ENCODE peak calls at places on chromosomes 12 and 14, in five cellular contexts. D is MM.1S, N is body of pancreas, G is cardiac muscle cell, W is HFF-Myc. R is an unnamed sample.
A peak's percentile ranks its signal among the peaks of the same experiment; 100 is the strongest.

GRCh38 chr14:44803239-44803905 is 158.4 kb downstream of the KLHL28 start:
- DNase-seq in D (peak; percentile 29), N (no peak), G (peak; percentile 87), W (peak; percentile 22), R (no peak)

GRCh38 chr14:54577977-54578376 is 11.0 kb downstream of the SAMD4A start:
- DNase-seq in D (no peak), N (no peak), G (no peak), W (no peak), R (no peak)

GRCh38 chr14:66001356-66001755 is 484.8 kb upstream of the CCDC196 start:
- DNase-seq in D (no peak), N (no peak), G (no peak), W (no peak), R (no peak)

GRCh38 chr12:11581179-11581755 is 68.2 kb upstream of the ETV6 start:
- DNase-seq in D (peak; percentile 72), N (peak; percentile 76), G (peak; percentile 85), W (peak; percentile 48), R (no peak)

GRCh38 chr14:105838591-105839424 is 312.4 kb downstream of the TMEM121 start:
- DNase-seq in D (no peak), N (no peak), G (no peak), W (no peak), R (no peak)

GRCh38 chr12:104651812-104652211 is 195.1 kb downstream of the CHST11 start:
- DNase-seq in D (no peak), N (no peak), G (no peak), W (no peak), R (no peak)

GRCh38 chr12:58011676-58012075 is 70.3 kb downstream of the ATP23 start:
- DNase-seq in D (no peak), N (no peak), G (no peak), W (no peak), R (no peak)

GRCh38 chr14:100827751-100828447 is 2.0 kb downstream of the MEG3 start:
- DNase-seq in D (no peak), N (peak; percentile 68), G (peak; percentile 75), W (no peak), R (no peak)

GRCh38 chr14:103315368-103315911 is 18.6 kb upstream of the EIF5 start:
- DNase-seq in D (no peak), N (no peak), G (peak; percentile 95), W (no peak), R (no peak)

GRCh38 chr12:24728366-24728765 is 220.5 kb downstream of the BCAT1 start:
- DNase-seq in D (peak; percentile 35), N (no peak), G (peak; percentile 62), W (no peak), R (no peak)

GRCh38 chr12:59005195-59005961 is 85.1 kb upstream of the LRIG3 start:
- DNase-seq in D (no peak), N (no peak), G (peak; percentile 1), W (peak; percentile 72), R (no peak)

GRCh38 chr14:28196878-28197277 is 569.7 kb upstream of the FOXG1 start:
- DNase-seq in D (no peak), N (no peak), G (no peak), W (no peak), R (no peak)

GRCh38 chr12:121465921-121466799 is 66.2 kb downstream of the RNF34 start:
- DNase-seq in D (no peak), N (peak; percentile 27), G (peak; percentile 30), W (no peak), R (peak; percentile 65)

GRCh38 chr14:51849095-51849494 is 11.3 kb upstream of the GNG2 start:
- DNase-seq in D (no peak), N (no peak), G (no peak), W (no peak), R (peak; percentile 50)

GRCh38 chr14:94816113-94816512 is 46.2 kb upstream of the GSC start:
- DNase-seq in D (no peak), N (no peak), G (no peak), W (no peak), R (no peak)

GRCh38 chr12:106598003-106598402 is 15.2 kb downstream of the RFX4 start:
- DNase-seq in D (no peak), N (no peak), G (no peak), W (no peak), R (no peak)

GRCh38 chr12:2288001-2288400 is 235.2 kb downstream of the CACNA1C start:
- DNase-seq in D (no peak), N (no peak), G (peak; percentile 67), W (no peak), R (no peak)

GRCh38 chr12:89671469-89671868 is 37.2 kb downstream of the ATP2B1 start:
- DNase-seq in D (no peak), N (no peak), G (peak; percentile 74), W (no peak), R (no peak)

GRCh38 chr14:65415613-65416012 is 3.1 kb downstream of the FUT8 start:
- DNase-seq in D (no peak), N (no peak), G (no peak), W (no peak), R (no peak)

GRCh38 chr12:15788266-15789214 is 648 bp downstream of the EPS8 start:
- DNase-seq in D (peak; percentile 49), N (peak; percentile 76), G (peak; percentile 68), W (no peak), R (no peak)

GRCh38 chr12:99110866-99111265 is 465.8 kb downstream of the APAF1 start:
- DNase-seq in D (no peak), N (no peak), G (no peak), W (no peak), R (no peak)

GRCh38 chr12:50242751-50243191 is 40.5 kb downstream of the LIMA1 start:
- DNase-seq in D (no peak), N (no peak), G (no peak), W (no peak), R (no peak)

GRCh38 chr12:29216797-29217583 is 67.9 kb downstream of the FAR2 start:
- DNase-seq in D (no peak), N (no peak), G (peak; percentile 77), W (no peak), R (no peak)

GRCh38 chr14:37318938-37319337 is 121.2 kb downstream of the MIPOL1 start:
- DNase-seq in D (no peak), N (no peak), G (no peak), W (no peak), R (no peak)

DNA sequence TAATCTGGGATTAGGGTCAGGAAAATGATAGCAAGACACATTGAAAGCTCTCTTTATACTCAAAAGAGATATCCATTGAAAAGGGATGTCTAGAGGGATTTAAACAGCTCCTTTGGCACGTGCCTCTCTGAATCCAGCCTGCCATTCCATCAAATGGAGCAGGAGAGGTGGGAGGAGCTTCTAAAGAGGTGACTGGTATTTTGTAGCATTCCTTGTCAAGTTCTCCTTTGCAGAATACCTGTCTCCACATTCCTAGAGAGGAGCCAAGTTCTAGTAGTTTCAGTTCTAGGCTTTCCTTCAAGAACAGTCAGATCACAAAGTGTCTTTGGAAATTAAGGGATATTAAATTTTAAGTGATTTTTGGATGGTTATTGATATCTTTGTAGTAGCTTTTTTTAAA is 25.4 kb upstream of the PLEKHD1 start:
- DNase-seq in D (no peak), N (no peak), G (no peak), W (no peak), R (no peak)
- H3K4me3 ChIP-seq in D (no peak overlapping the region), N (no peak overlapping the region), G (no peak overlapping the region), W (no peak overlapping the region), R (no peak overlapping the region)

DNA sequence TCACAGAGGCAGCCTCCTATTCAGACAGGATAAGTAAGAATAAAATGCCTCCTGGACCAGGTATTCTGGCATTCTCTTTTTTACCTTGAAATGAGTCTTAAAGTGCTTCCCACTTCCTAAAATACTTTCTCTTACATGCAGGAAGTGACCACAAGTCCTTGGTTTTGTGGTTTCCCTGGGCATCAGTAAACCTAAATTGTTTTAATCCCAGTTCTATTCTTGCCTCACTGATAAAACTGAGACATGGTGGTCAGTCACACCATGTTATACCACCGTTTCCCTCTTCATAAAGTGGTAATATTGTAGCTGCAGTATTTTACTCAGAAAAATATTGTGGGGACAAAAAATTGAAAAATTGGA is 1.2 kb upstream of the SALL2 start:
- DNase-seq in D (no peak), N (no peak), G (no peak), W (no peak), R (no peak)
- H3K4me3 ChIP-seq in D (no peak overlapping the region), N (no peak overlapping the region), G (peak overlapping the region; percentile 87), W (no peak overlapping the region), R (no peak overlapping the region)

GRCh38 chr12:42468341-42468821 is 121.2 kb downstream of the PRICKLE1 start:
- DNase-seq in D (peak; percentile 66), N (no peak), G (peak; percentile 11), W (no peak), R (peak; percentile 47)

GRCh38 chr12:42473130-42473529 is 116.4 kb downstream of the PRICKLE1 start:
- DNase-seq in D (no peak), N (no peak), G (peak; percentile 57), W (no peak), R (no peak)

GRCh38 chr12:42473561-42473960 is 116.0 kb downstream of the PRICKLE1 start:
- DNase-seq in D (no peak), N (no peak), G (no peak), W (no peak), R (no peak)

GRCh38 chr12:42468853-42469252 is 120.7 kb downstream of the PRICKLE1 start:
- DNase-seq in D (peak; percentile 17), N (no peak), G (peak; percentile 14), W (no peak), R (no peak)

DNA sequence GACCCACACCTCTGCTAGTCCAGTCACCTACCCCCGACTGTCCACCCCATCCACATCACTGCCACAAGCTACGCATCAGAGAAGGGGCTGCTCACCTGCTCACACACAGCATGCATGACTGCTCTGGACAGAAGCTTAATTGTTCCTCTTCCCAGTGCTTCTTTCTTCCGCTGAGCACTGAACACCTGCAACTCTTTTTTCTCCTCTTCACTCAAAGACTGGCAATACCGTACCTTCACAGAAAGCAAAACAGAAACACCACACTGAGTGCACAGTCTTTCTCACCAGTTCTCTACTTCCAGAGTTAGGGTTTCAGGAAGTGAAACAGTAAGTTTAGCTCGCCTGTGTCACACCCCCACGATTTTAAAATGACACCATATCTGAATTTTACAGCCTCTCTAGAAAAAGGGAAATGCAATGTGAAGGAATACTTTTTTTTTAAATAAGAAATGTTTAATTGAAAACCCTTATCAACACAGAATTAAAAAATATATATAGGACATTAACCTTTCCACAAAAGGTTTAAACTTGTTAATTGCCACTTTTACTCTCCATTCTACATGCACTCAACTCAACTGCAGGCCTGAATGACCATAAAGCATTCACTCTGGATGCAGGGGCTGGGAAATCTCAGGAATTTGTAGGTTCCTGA is 120.1 kb downstream of the PRICKLE1 start:
- DNase-seq in D (peak; percentile 89), N (no peak), G (no peak), W (no peak), R (peak; percentile 81)
- H3K4me3 ChIP-seq in D (peak overlapping the region; percentile 53), N (no peak overlapping the region), G (no peak overlapping the region), W (no peak overlapping the region), R (peak overlapping the region; percentile 39)

DNA sequence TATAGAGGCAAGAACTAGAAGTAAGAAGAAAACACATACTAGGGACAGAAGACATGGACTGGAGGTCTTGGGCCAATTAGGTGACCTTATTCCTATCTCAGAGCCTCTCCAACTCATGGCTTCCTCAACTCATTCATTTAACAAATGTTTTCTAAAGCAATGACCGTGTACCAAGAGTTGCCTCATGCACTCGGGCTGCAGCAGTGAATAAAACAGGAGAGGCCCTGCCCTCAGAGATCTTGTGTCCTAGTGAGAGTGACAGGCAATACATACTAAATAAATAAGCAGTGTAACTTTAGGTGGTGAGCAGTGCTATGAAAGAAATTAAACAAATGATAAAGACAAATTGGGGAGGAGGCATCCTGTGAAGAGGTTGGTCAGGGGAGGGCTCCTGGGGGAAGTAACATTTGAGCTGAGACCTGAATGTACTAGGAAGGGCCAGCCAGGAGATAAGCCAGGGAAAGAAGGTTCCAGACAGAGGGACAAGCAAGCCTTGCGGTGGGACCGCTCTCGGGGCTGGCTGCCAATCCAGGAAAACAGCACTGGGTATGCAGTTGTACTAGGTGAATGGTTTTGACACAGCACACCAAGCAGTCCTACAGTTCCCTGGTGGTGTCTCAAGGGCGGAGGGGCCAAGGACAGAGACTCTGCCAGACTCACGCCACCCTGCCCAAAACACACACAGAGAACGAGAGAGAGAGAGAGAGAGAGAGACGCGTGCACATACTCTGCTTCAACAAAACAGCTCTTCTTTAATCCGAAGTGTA is 1.3 kb downstream of the NINJ2 start:
- DNase-seq in D (no peak), N (no peak), G (no peak), W (no peak), R (no peak)
- H3K4me3 ChIP-seq in D (no peak overlapping the region), N (no peak overlapping the region), G (no peak overlapping the region), W (no peak overlapping the region), R (no peak overlapping the region)